ENCODE peak calls at places on chromosomes 16 and 17, in eight cellular contexts. X is mesenchymal stem cell; U is GM06990; W is neuronal stem cell; A is heart left ventricle; B is naive thymus-derived CD4-positive, alpha-beta T cell; I is lower lobe of right lung; J is cardiac muscle cell. T is an unnamed sample.
A peak's percentile ranks its signal among the peaks of the same experiment; 100 is the strongest.

GRCh38 chr17:7343250-7343649 is 6.9 kb downstream of the ACAP1 start:
- DNase-seq in X (no peak), U (no peak), W (no peak), A (no peak), B (no peak), I (no peak), J (no peak), T (no peak)

GRCh38 chr17:59427425-59427921 is 96.0 kb downstream of the YPEL2 start:
- DNase-seq in X (peak; percentile 89), U (no peak), W (no peak), A (no peak), B (peak; percentile 22), I (no peak), J (peak; percentile 68), T (no peak)

GRCh38 chr17:16371742-16372141 is 9.1 kb upstream of the UBB start:
- DNase-seq in X (peak; percentile 85), U (no peak), W (no peak), A (no peak), B (no peak), I (no peak), J (peak; percentile 55), T (no peak)

GRCh38 chr17:28071891-28072606 is 29.6 kb downstream of the NLK start:
- DNase-seq in X (no peak), U (peak; percentile 58), W (no peak), A (no peak), B (peak; percentile 74), I (no peak), J (no peak), T (no peak)

GRCh38 chr17:77436058-77436442 is 295.3 kb downstream of the SEC14L1 start:
- DNase-seq in X (peak; percentile 71), U (no peak), W (no peak), A (no peak), B (no peak), I (no peak), J (peak; percentile 82), T (no peak)

GRCh38 chr16:89099905-89100304 is 6.3 kb downstream of the ACSF3 start:
- DNase-seq in X (no peak), U (no peak), W (no peak), A (no peak), B (no peak), I (no peak), J (peak; percentile 11), T (no peak)

GRCh38 chr17:7888184-7888920 is at the start of gene CHD3:
- DNase-seq in X (peak; percentile 68), U (no peak), W (no peak), A (no peak), B (peak; percentile 46), I (no peak), J (peak; percentile 34), T (no peak)

GRCh38 chr17:41937970-41938851 is 7.8 kb downstream of the ODAD4 start:
- DNase-seq in X (no peak), U (no peak), W (no peak), A (peak; percentile 74), B (no peak), I (no peak), J (no peak), T (no peak)

GRCh38 chr16:70267516-70267915 is 15.8 kb upstream of the EXOSC6 start:
- DNase-seq in X (peak; percentile 56), U (no peak), W (no peak), A (no peak), B (no peak), I (no peak), J (peak; percentile 68), T (no peak)

GRCh38 chr17:66727634-66728570 is 107.0 kb upstream of the CACNG5 start:
- DNase-seq in X (peak; percentile 50), U (peak; percentile 27), W (peak; percentile 36), A (no peak), B (peak; percentile 20), I (peak; percentile 61), J (peak; percentile 69), T (peak; percentile 65)

GRCh38 chr17:67125924-67126323 is 81.6 kb downstream of the CACNG1 start:
- DNase-seq in X (no peak), U (no peak), W (no peak), A (no peak), B (no peak), I (no peak), J (no peak), T (no peak)

GRCh38 chr16:2858245-2859025 is 465 bp upstream of the PRSS22 start:
- DNase-seq in X (no peak), U (no peak), W (no peak), A (no peak), B (no peak), I (peak; percentile 90), J (no peak), T (no peak)

GRCh38 chr16:56281256-56281805 is 90.0 kb downstream of the GNAO1 start:
- DNase-seq in X (no peak), U (no peak), W (peak; percentile 89), A (no peak), B (no peak), I (no peak), J (no peak), T (no peak)

GRCh38 chr17:13031718-13032350 is 14.0 kb upstream of the ELAC2 start:
- DNase-seq in X (peak; percentile 48), U (no peak), W (no peak), A (no peak), B (peak; percentile 58), I (peak; percentile 58), J (peak; percentile 76), T (peak; percentile 51)

GRCh38 chr17:7173687-7174602 is 5.2 kb downstream of the ASGR1 start:
- DNase-seq in X (peak; percentile 27), U (no peak), W (peak; percentile 67), A (peak; percentile 84), B (peak; percentile 45), I (peak; percentile 91), J (peak; percentile 56), T (peak; percentile 86)

GRCh38 chr17:31096106-31096436 is 1.3 kb downstream of the NF1 start:
- DNase-seq in X (no peak), U (no peak), W (peak; percentile 35), A (no peak), B (peak; percentile 9), I (no peak), J (no peak), T (no peak)

GRCh38 chr16:84996365-84996764 is 15.0 kb downstream of the ZDHHC7 start:
- DNase-seq in X (no peak), U (no peak), W (no peak), A (no peak), B (no peak), I (peak; percentile 21), J (no peak), T (no peak)

GRCh38 chr17:79000396-79001189 is 9.0 kb downstream of the CANT1 start:
- DNase-seq in X (no peak), U (no peak), W (no peak), A (no peak), B (no peak), I (no peak), J (no peak), T (peak; percentile 67)

GRCh38 chr16:67240506-67240905 is 6.8 kb downstream of the FHOD1 start:
- DNase-seq in X (peak; percentile 77), U (no peak), W (no peak), A (peak; percentile 28), B (no peak), I (peak; percentile 84), J (no peak), T (peak; percentile 72)

GRCh38 chr17:15508466-15508865 is 41.0 kb upstream of the CDRT4 start:
- DNase-seq in X (no peak), U (no peak), W (no peak), A (no peak), B (no peak), I (no peak), J (no peak), T (no peak)

GRCh38 chr17:80820331-80820730 is 171.3 kb upstream of the CHMP6 start:
- DNase-seq in X (no peak), U (no peak), W (no peak), A (peak; percentile 28), B (no peak), I (peak; percentile 31), J (no peak), T (peak; percentile 33)
- H3K36me3 ChIP-seq in X (peaks cover 27% of the 10 kb centered on the region), U (peaks cover 2% of the 10 kb centered on the region), W (peaks cover 6% of the 10 kb centered on the region), A (no peaks in the 10 kb centered on the region), B (no peaks in the 10 kb centered on the region), I (peaks cover 13% of the 10 kb centered on the region), J (peaks cover 4% of the 10 kb centered on the region), T (no peaks in the 10 kb centered on the region)

DNA sequence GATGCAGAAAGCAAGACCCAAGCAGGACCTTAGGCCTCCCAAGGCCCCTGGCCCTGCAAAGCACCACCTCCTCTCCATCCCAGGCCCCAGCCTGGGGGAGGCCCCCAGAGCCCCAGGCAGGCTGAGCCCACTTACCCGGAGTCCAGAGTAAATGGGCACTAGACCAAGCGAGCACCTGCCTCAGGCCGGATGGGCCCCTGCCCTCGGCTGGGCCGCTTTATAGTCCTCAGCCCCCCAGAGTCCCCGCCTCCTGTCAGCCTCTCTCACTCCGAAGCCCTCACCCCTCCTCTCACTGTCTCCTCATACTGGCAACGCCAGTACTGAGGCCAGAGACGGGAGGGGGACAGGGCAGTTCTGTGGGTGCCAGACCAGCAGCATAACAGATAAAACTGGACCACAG is at the start of gene PPY:
- DNase-seq in X (no peak), U (no peak), W (no peak), A (no peak), B (no peak), I (no peak), J (no peak), T (no peak)
- H3K4me3 ChIP-seq in X (no peak within 1 kb of the TSS), U (no peak within 1 kb of the TSS), W (no peak within 1 kb of the TSS), A (no peak within 1 kb of the TSS), B (no peak within 1 kb of the TSS), I (no peak within 1 kb of the TSS), J (no peak within 1 kb of the TSS), T (no peak within 1 kb of the TSS)

DNA sequence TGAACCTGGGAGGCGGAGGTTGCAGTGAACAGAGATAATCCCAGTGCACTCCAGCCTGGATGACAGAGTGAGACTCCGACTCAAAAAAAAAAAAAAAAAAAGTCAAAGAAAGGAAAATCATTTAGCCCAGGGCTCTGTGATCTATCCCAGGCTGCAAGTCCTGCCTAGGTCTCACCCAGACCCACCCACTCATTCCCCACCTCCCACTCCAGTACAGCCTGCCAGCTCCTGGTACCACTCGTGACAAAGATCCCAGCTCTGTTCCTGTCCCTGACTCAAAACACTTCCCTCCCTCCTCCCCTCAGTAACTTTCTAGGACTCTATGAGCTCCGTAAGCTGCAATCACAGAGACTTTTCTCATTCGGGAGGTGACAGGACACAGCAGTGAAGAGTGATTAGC is 28.0 kb upstream of the MRPS23 start:
- DNase-seq in X (peak; percentile 50), U (no peak), W (no peak), A (no peak), B (no peak), I (no peak), J (no peak), T (no peak)
- H3K36me3 ChIP-seq in X (peaks cover 49% of the 10 kb centered on the region), U (no peaks in the 10 kb centered on the region), W (peaks cover 17% of the 10 kb centered on the region), A (peaks cover 6% of the 10 kb centered on the region), B (no peaks in the 10 kb centered on the region), I (peaks cover 44% of the 10 kb centered on the region), J (no peaks in the 10 kb centered on the region), T (no peaks in the 10 kb centered on the region)

DNA sequence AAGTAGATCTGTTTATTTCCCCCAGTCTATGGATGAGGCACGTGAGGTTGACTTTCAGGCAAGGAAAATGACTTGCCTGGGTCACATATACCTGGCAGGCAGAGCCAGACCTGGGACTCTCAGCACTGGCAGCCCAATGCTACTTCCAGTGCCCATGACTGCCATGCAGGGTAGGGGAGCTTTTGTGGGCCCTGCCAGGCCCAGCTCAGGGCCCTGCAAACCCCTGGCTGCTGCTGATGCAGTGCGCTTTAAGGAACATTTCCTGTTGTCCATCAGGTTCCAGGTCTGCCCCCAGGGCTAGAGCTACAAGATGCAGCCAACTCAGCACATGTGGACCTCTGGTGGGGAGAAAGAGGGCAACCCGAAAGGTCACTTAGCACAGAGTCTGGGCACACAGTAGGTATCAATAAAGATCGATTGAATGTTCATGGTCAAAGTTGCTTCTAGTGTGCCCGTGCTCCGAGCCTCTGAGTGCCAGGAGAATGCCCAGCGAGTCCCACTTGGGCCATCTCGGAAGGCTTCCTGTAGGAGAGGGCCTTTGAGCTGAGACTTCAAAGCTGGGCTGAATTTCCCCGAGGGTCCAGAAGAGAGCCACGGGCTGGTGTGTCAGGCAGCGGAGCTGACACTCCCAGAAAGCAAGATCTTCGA is 513 bp upstream of the TBX21 start:
- DNase-seq in X (no peak), U (no peak), W (no peak), A (no peak), B (no peak), I (no peak), J (no peak), T (peak; percentile 21)
- H3K4me3 ChIP-seq in X (no peak overlapping the region), U (no peak overlapping the region), W (no peak overlapping the region), A (no peak overlapping the region), B (peak overlapping the region; percentile 75), I (peak overlapping the region; percentile 48), J (peak overlapping the region; percentile 41), T (no peak overlapping the region)

T was measured in aorta.